ENCODE peak calls at places on chromosomes 1 and 21, in ten cellular contexts. One of them, this sample, is unnamed.

GRCh38 chr1:91874167-91874566 is 11.8 kb downstream of the TGFBR3 start:
- DNase-seq in esophagus squamous epithelium: no peak
- DNase-seq in HuH-7.5: no peak
- DNase-seq in activated CD4-positive, alpha-beta T cell treated with anti-CD3 and anti-CD28 coated beads, Interleukin-2, amount 10 ng/mL, durations not matched to agents 7 days and 5 days: no peak
- DNase-seq in NCI-H748 treated with DMSO at 0.1 percent for 48 hours: no peak
- DNase-seq in Calu3: no peak
- DNase-seq in activated naive CD8-positive, alpha-beta T cell treated with anti-CD3 and anti-CD28 coated beads, Interleukin-2, amount 50 U/mL, for 24 hours: no peak
- DNase-seq in KBM-7: no peak
- DNase-seq in germinal center: no peak
- DNase-seq in Daoy: no peak
- DNase-seq in this sample: no peak

GRCh38 chr1:152858062-152858461 is 1.7 kb upstream of the LCE7A start:
- DNase-seq in esophagus squamous epithelium: no peak
- DNase-seq in HuH-7.5: no peak
- DNase-seq in activated CD4-positive, alpha-beta T cell treated with anti-CD3 and anti-CD28 coated beads, Interleukin-2, amount 10 ng/mL, durations not matched to agents 7 days and 5 days: no peak
- DNase-seq in NCI-H748 treated with DMSO at 0.1 percent for 48 hours: no peak
- DNase-seq in Calu3: no peak
- DNase-seq in activated naive CD8-positive, alpha-beta T cell treated with anti-CD3 and anti-CD28 coated beads, Interleukin-2, amount 50 U/mL, for 24 hours: no peak
- DNase-seq in KBM-7: no peak
- DNase-seq in germinal center: no peak
- DNase-seq in Daoy: no peak
- DNase-seq in this sample: no peak

GRCh38 chr1:172746091-172746949 is 87.4 kb downstream of the FASLG start:
- DNase-seq in esophagus squamous epithelium: no peak
- DNase-seq in HuH-7.5: peak
- DNase-seq in activated CD4-positive, alpha-beta T cell treated with anti-CD3 and anti-CD28 coated beads, Interleukin-2, amount 10 ng/mL, durations not matched to agents 7 days and 5 days: peak
- DNase-seq in NCI-H748 treated with DMSO at 0.1 percent for 48 hours: no peak
- DNase-seq in Calu3: peak
- DNase-seq in activated naive CD8-positive, alpha-beta T cell treated with anti-CD3 and anti-CD28 coated beads, Interleukin-2, amount 50 U/mL, for 24 hours: no peak
- DNase-seq in KBM-7: peak
- DNase-seq in germinal center: peak
- DNase-seq in Daoy: peak
- DNase-seq in this sample: no peak

GRCh38 chr1:206803221-206803730 is 31.0 kb upstream of the IL10 start:
- DNase-seq in esophagus squamous epithelium: no peak
- DNase-seq in HuH-7.5: no peak
- DNase-seq in activated CD4-positive, alpha-beta T cell treated with anti-CD3 and anti-CD28 coated beads, Interleukin-2, amount 10 ng/mL, durations not matched to agents 7 days and 5 days: peak
- DNase-seq in NCI-H748 treated with DMSO at 0.1 percent for 48 hours: no peak
- DNase-seq in Calu3: no peak
- DNase-seq in activated naive CD8-positive, alpha-beta T cell treated with anti-CD3 and anti-CD28 coated beads, Interleukin-2, amount 50 U/mL, for 24 hours: peak
- DNase-seq in KBM-7: no peak
- DNase-seq in germinal center: peak
- DNase-seq in Daoy: no peak
- DNase-seq in this sample: no peak

GRCh38 chr1:208139434-208140086 is 104.6 kb downstream of the PLXNA2 start:
- DNase-seq in esophagus squamous epithelium: no peak
- DNase-seq in HuH-7.5: no peak
- DNase-seq in activated CD4-positive, alpha-beta T cell treated with anti-CD3 and anti-CD28 coated beads, Interleukin-2, amount 10 ng/mL, durations not matched to agents 7 days and 5 days: no peak
- DNase-seq in NCI-H748 treated with DMSO at 0.1 percent for 48 hours: no peak
- DNase-seq in Calu3: no peak
- DNase-seq in activated naive CD8-positive, alpha-beta T cell treated with anti-CD3 and anti-CD28 coated beads, Interleukin-2, amount 50 U/mL, for 24 hours: no peak
- DNase-seq in KBM-7: no peak
- DNase-seq in germinal center: no peak
- DNase-seq in Daoy: no peak
- DNase-seq in this sample: no peak

GRCh38 chr1:25148673-25149300 is 83.5 kb downstream of the SYF2 start:
- DNase-seq in esophagus squamous epithelium: no peak
- DNase-seq in HuH-7.5: no peak
- DNase-seq in activated CD4-positive, alpha-beta T cell treated with anti-CD3 and anti-CD28 coated beads, Interleukin-2, amount 10 ng/mL, durations not matched to agents 7 days and 5 days: peak
- DNase-seq in NCI-H748 treated with DMSO at 0.1 percent for 48 hours: no peak
- DNase-seq in Calu3: no peak
- DNase-seq in activated naive CD8-positive, alpha-beta T cell treated with anti-CD3 and anti-CD28 coated beads, Interleukin-2, amount 50 U/mL, for 24 hours: peak
- DNase-seq in KBM-7: peak
- DNase-seq in germinal center: peak
- DNase-seq in Daoy: peak
- DNase-seq in this sample: no peak

GRCh38 chr21:39073063-39073462 is 110.2 kb downstream of the PSMG1 start:
- DNase-seq in esophagus squamous epithelium: no peak
- DNase-seq in HuH-7.5: no peak
- DNase-seq in activated CD4-positive, alpha-beta T cell treated with anti-CD3 and anti-CD28 coated beads, Interleukin-2, amount 10 ng/mL, durations not matched to agents 7 days and 5 days: no peak
- DNase-seq in NCI-H748 treated with DMSO at 0.1 percent for 48 hours: no peak
- DNase-seq in Calu3: no peak
- DNase-seq in activated naive CD8-positive, alpha-beta T cell treated with anti-CD3 and anti-CD28 coated beads, Interleukin-2, amount 50 U/mL, for 24 hours: no peak
- DNase-seq in KBM-7: no peak
- DNase-seq in germinal center: no peak
- DNase-seq in Daoy: no peak
- DNase-seq in this sample: no peak

GRCh38 chr1:60949154-60949825 is 133.1 kb upstream of the NFIA start:
- DNase-seq in esophagus squamous epithelium: no peak
- DNase-seq in HuH-7.5: no peak
- DNase-seq in activated CD4-positive, alpha-beta T cell treated with anti-CD3 and anti-CD28 coated beads, Interleukin-2, amount 10 ng/mL, durations not matched to agents 7 days and 5 days: no peak
- DNase-seq in NCI-H748 treated with DMSO at 0.1 percent for 48 hours: no peak
- DNase-seq in Calu3: no peak
- DNase-seq in activated naive CD8-positive, alpha-beta T cell treated with anti-CD3 and anti-CD28 coated beads, Interleukin-2, amount 50 U/mL, for 24 hours: no peak
- DNase-seq in KBM-7: peak
- DNase-seq in germinal center: no peak
- DNase-seq in Daoy: peak
- DNase-seq in this sample: no peak

GRCh38 chr1:150162862-150163706 is 13.4 kb downstream of the PLEKHO1 start:
- DNase-seq in esophagus squamous epithelium: peak
- DNase-seq in HuH-7.5: peak
- DNase-seq in activated CD4-positive, alpha-beta T cell treated with anti-CD3 and anti-CD28 coated beads, Interleukin-2, amount 10 ng/mL, durations not matched to agents 7 days and 5 days: no peak
- DNase-seq in NCI-H748 treated with DMSO at 0.1 percent for 48 hours: peak
- DNase-seq in Calu3: peak
- DNase-seq in activated naive CD8-positive, alpha-beta T cell treated with anti-CD3 and anti-CD28 coated beads, Interleukin-2, amount 50 U/mL, for 24 hours: peak
- DNase-seq in KBM-7: peak
- DNase-seq in germinal center: peak
- DNase-seq in Daoy: peak
- DNase-seq in this sample: peak

GRCh38 chr1:222288056-222288455 is 259.8 kb downstream of the HHIPL2 start:
- DNase-seq in esophagus squamous epithelium: no peak
- DNase-seq in HuH-7.5: no peak
- DNase-seq in activated CD4-positive, alpha-beta T cell treated with anti-CD3 and anti-CD28 coated beads, Interleukin-2, amount 10 ng/mL, durations not matched to agents 7 days and 5 days: no peak
- DNase-seq in NCI-H748 treated with DMSO at 0.1 percent for 48 hours: no peak
- DNase-seq in Calu3: peak
- DNase-seq in activated naive CD8-positive, alpha-beta T cell treated with anti-CD3 and anti-CD28 coated beads, Interleukin-2, amount 50 U/mL, for 24 hours: no peak
- DNase-seq in KBM-7: no peak
- DNase-seq in germinal center: no peak
- DNase-seq in Daoy: peak
- DNase-seq in this sample: no peak

GRCh38 chr1:152109231-152109997 is 5.8 kb downstream of the TCHH start:
- DNase-seq in esophagus squamous epithelium: no peak
- DNase-seq in HuH-7.5: peak
- DNase-seq in activated CD4-positive, alpha-beta T cell treated with anti-CD3 and anti-CD28 coated beads, Interleukin-2, amount 10 ng/mL, durations not matched to agents 7 days and 5 days: no peak
- DNase-seq in NCI-H748 treated with DMSO at 0.1 percent for 48 hours: no peak
- DNase-seq in Calu3: no peak
- DNase-seq in activated naive CD8-positive, alpha-beta T cell treated with anti-CD3 and anti-CD28 coated beads, Interleukin-2, amount 50 U/mL, for 24 hours: no peak
- DNase-seq in KBM-7: peak
- DNase-seq in germinal center: no peak
- DNase-seq in Daoy: no peak
- DNase-seq in this sample: no peak

GRCh38 chr1:187415065-187415464 is 586.3 kb downstream of the PLA2G4A start:
- DNase-seq in esophagus squamous epithelium: no peak
- DNase-seq in HuH-7.5: no peak
- DNase-seq in activated CD4-positive, alpha-beta T cell treated with anti-CD3 and anti-CD28 coated beads, Interleukin-2, amount 10 ng/mL, durations not matched to agents 7 days and 5 days: no peak
- DNase-seq in NCI-H748 treated with DMSO at 0.1 percent for 48 hours: no peak
- DNase-seq in Calu3: no peak
- DNase-seq in activated naive CD8-positive, alpha-beta T cell treated with anti-CD3 and anti-CD28 coated beads, Interleukin-2, amount 50 U/mL, for 24 hours: no peak
- DNase-seq in KBM-7: no peak
- DNase-seq in germinal center: no peak
- DNase-seq in Daoy: no peak
- DNase-seq in this sample: no peak

GRCh38 chr1:6285356-6285755 is 24.5 kb upstream of the GPR153 start:
- DNase-seq in esophagus squamous epithelium: no peak
- DNase-seq in HuH-7.5: no peak
- DNase-seq in activated CD4-positive, alpha-beta T cell treated with anti-CD3 and anti-CD28 coated beads, Interleukin-2, amount 10 ng/mL, durations not matched to agents 7 days and 5 days: no peak
- DNase-seq in NCI-H748 treated with DMSO at 0.1 percent for 48 hours: no peak
- DNase-seq in Calu3: no peak
- DNase-seq in activated naive CD8-positive, alpha-beta T cell treated with anti-CD3 and anti-CD28 coated beads, Interleukin-2, amount 50 U/mL, for 24 hours: no peak
- DNase-seq in KBM-7: no peak
- DNase-seq in germinal center: no peak
- DNase-seq in Daoy: no peak
- DNase-seq in this sample: no peak

GRCh38 chr21:28568692-28569091 is 424.0 kb downstream of the LTN1 start:
- DNase-seq in esophagus squamous epithelium: no peak
- DNase-seq in HuH-7.5: no peak
- DNase-seq in activated CD4-positive, alpha-beta T cell treated with anti-CD3 and anti-CD28 coated beads, Interleukin-2, amount 10 ng/mL, durations not matched to agents 7 days and 5 days: no peak
- DNase-seq in NCI-H748 treated with DMSO at 0.1 percent for 48 hours: no peak
- DNase-seq in Calu3: no peak
- DNase-seq in activated naive CD8-positive, alpha-beta T cell treated with anti-CD3 and anti-CD28 coated beads, Interleukin-2, amount 50 U/mL, for 24 hours: no peak
- DNase-seq in KBM-7: no peak
- DNase-seq in germinal center: no peak
- DNase-seq in Daoy: no peak
- DNase-seq in this sample: no peak

GRCh38 chr1:189405419-189405818 is 1072.2 kb downstream of the BRINP3 start:
- DNase-seq in esophagus squamous epithelium: no peak
- DNase-seq in HuH-7.5: no peak
- DNase-seq in activated CD4-positive, alpha-beta T cell treated with anti-CD3 and anti-CD28 coated beads, Interleukin-2, amount 10 ng/mL, durations not matched to agents 7 days and 5 days: no peak
- DNase-seq in NCI-H748 treated with DMSO at 0.1 percent for 48 hours: no peak
- DNase-seq in Calu3: no peak
- DNase-seq in activated naive CD8-positive, alpha-beta T cell treated with anti-CD3 and anti-CD28 coated beads, Interleukin-2, amount 50 U/mL, for 24 hours: no peak
- DNase-seq in KBM-7: no peak
- DNase-seq in germinal center: no peak
- DNase-seq in Daoy: no peak
- DNase-seq in this sample: no peak

GRCh38 chr1:158951956-158952355 is 20.6 kb downstream of the PYHIN1 start:
- DNase-seq in esophagus squamous epithelium: no peak
- DNase-seq in HuH-7.5: no peak
- DNase-seq in activated CD4-positive, alpha-beta T cell treated with anti-CD3 and anti-CD28 coated beads, Interleukin-2, amount 10 ng/mL, durations not matched to agents 7 days and 5 days: no peak
- DNase-seq in NCI-H748 treated with DMSO at 0.1 percent for 48 hours: no peak
- DNase-seq in Calu3: no peak
- DNase-seq in activated naive CD8-positive, alpha-beta T cell treated with anti-CD3 and anti-CD28 coated beads, Interleukin-2, amount 50 U/mL, for 24 hours: no peak
- DNase-seq in KBM-7: no peak
- DNase-seq in germinal center: peak
- DNase-seq in Daoy: peak
- DNase-seq in this sample: peak

GRCh38 chr21:44519346-44520325 is 20.4 kb downstream of the KRTAP10-1 start:
- DNase-seq in esophagus squamous epithelium: no peak
- DNase-seq in HuH-7.5: no peak
- DNase-seq in activated CD4-positive, alpha-beta T cell treated with anti-CD3 and anti-CD28 coated beads, Interleukin-2, amount 10 ng/mL, durations not matched to agents 7 days and 5 days: no peak
- DNase-seq in NCI-H748 treated with DMSO at 0.1 percent for 48 hours: no peak
- DNase-seq in Calu3: no peak
- DNase-seq in activated naive CD8-positive, alpha-beta T cell treated with anti-CD3 and anti-CD28 coated beads, Interleukin-2, amount 50 U/mL, for 24 hours: no peak
- DNase-seq in KBM-7: no peak
- DNase-seq in germinal center: no peak
- DNase-seq in Daoy: no peak
- DNase-seq in this sample: no peak

This sample was measured in K562.